ENCODE peak calls at places on chromosomes 16 and 17, in nine cellular contexts. Z, G, I, T, K, S, R, J and N are unnamed samples. For H3K4me1, the result is how much of the 10 kb centered on the place peaks cover.

GRCh38 chr17:64016974-64017373 is 3.5 kb downstream of the ICAM2 start:
- DNase-seq in I (no peak), G (no peak), J (no peak), T (no peak), K (no peak), R (no peak), Z (no peak), S (no peak), N (no peak)

GRCh38 chr17:48994548-48995331 is 2.4 kb upstream of the IGF2BP1 start:
- DNase-seq in Z (no peak), T (no peak), I (no peak), S (no peak), K (no peak), J (peak), G (no peak), R (no peak), N (no peak)

GRCh38 chr16:49148410-49148809 is 133.2 kb downstream of the CBLN1 start:
- DNase-seq in S (no peak), K (no peak), I (peak), Z (no peak), T (no peak), R (no peak), G (peak), J (no peak), N (no peak)

GRCh38 chr17:55606431-55606830 is 95.2 kb upstream of the SMIM36 start:
- DNase-seq in K (no peak), Z (no peak), G (no peak), I (no peak), T (no peak), R (no peak), S (no peak), J (no peak), N (no peak)

GRCh38 chr17:61323015-61323379 is 76.6 kb upstream of the TBX2 start:
- DNase-seq in R (no peak), G (no peak), K (no peak), J (no peak), I (no peak), S (no peak), Z (no peak), T (no peak), N (no peak)

GRCh38 chr17:57948555-57949420 is 6.4 kb downstream of the CUEDC1 start:
- DNase-seq in J (peak), T (peak), S (no peak), I (peak), Z (no peak), R (peak), G (no peak), K (peak), N (no peak)

GRCh38 chr17:51362818-51363598 is 102.7 kb downstream of the UTP18 start:
- DNase-seq in Z (no peak), J (peak), G (no peak), S (no peak), T (peak), R (no peak), K (no peak), I (no peak), N (no peak)

GRCh38 chr16:55508941-55509920 is at the start of gene LPCAT2:
- DNase-seq in I (peak), S (peak), J (peak), Z (peak), G (no peak), K (peak), T (peak), R (peak), N (peak)

GRCh38 chr17:8019665-8020064 is 17.2 kb downstream of the GUCY2D start:
- DNase-seq in K (no peak), T (peak), G (no peak), I (no peak), J (no peak), Z (no peak), S (peak), R (peak), N (no peak)

GRCh38 chr16:23784811-23785447 is 30.1 kb downstream of the CHP2 start:
- DNase-seq in S (no peak), Z (no peak), J (peak), G (no peak), I (no peak), R (no peak), K (no peak), T (peak), N (no peak)

DNA sequence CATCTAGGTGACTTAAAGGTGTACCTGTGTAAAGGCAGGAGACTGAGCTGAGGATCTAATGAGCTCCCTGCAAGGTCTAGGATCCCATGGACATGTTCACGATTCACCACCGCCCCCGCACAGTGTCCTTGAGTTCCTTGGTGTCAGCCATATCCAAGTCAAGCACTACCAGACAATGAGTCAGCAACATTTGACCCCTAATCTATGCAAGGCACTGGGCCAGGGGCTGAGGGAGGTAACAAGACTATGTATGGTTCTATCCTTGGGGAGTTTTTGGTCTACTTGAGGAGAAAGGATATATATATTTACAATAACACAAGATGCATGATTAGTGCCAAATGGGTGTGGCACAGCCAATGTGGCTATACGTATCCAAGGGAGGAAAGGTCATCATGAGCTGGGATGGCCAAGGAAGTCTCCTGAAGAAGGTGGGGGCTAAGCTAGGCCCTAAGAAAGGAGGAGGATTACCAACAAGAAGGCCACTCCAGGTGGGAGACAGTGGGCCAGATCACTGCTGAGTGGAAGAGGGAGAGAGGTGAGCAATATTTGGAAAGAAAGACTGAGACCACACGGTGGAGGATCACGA is 35.0 kb downstream of the ITGB3 start:
- DNase-seq in G (no peak), S (no peak), Z (no peak), K (peak), I (no peak), R (no peak), J (no peak), T (no peak), N (no peak)
- H3K4me1 ChIP-seq in G (under half), S (under half), Z (under half), K (under half), I (under half), R (under half), J (under half), T (under half), N (under half)

GRCh38 chr17:28646039-28646754 is 1.2 kb upstream of the BLTP2 start:
- DNase-seq in S (no peak), K (peak), G (no peak), I (no peak), R (no peak), T (no peak), Z (peak), J (no peak), N (no peak)
- H3K4me3 ChIP-seq in S (no peak), K (peak), G (peak), I (peak), R (no peak), T (no peak), Z (no peak), J (peak), N (peak)

DNA sequence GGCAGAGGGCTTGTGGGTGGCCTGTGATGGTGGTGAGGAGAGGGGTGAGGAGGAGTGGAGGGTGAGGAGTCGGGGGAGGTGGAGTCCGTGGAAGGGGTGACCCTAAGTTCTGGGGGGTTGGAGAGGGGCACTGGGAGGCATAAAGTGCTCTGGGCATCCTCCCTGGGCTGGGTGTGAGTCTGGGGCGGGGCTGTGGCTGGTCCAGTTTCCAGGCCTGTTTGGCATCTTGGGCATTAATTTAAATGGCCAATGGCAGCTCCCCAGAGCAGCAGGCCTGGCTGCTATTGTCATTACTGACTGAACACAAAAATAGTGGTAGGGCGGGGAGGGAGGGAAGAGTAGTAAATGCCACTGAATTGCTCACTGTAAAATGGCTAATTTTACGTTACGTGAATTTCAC is 7.7 kb upstream of the ARHGAP23 start:
- DNase-seq in K (no peak), S (no peak), G (no peak), Z (no peak), R (no peak), I (no peak), T (no peak), J (no peak), N (no peak)
- H3K4me1 ChIP-seq in K (under half), S (half or more), G (half or more), Z (under half), R (under half), I (under half), T (under half), J (under half), N (under half)

GRCh38 chr16:81000873-81001272 is 5.8 kb downstream of the CMC2 start:
- DNase-seq in T (no peak), G (no peak), I (no peak), Z (no peak), S (no peak), R (no peak), J (no peak), K (no peak), N (no peak)

GRCh38 chr16:81001330-81001729 is 5.4 kb downstream of the CMC2 start:
- DNase-seq in S (no peak), T (no peak), R (no peak), Z (no peak), J (no peak), G (no peak), I (no peak), K (no peak), N (no peak)

GRCh38 chr16:80997139-80997798 is 9.4 kb downstream of the CMC2 start:
- DNase-seq in J (no peak), G (peak), K (no peak), R (no peak), Z (no peak), T (no peak), S (no peak), I (no peak), N (no peak)

GRCh38 chr16:80996688-80997138 is 10.0 kb downstream of the CMC2 start:
- DNase-seq in I (no peak), S (no peak), R (no peak), J (no peak), K (no peak), Z (no peak), G (no peak), T (no peak), N (no peak)

GRCh38 chr16:80997964-80998620 is 8.6 kb downstream of the CMC2 start:
- DNase-seq in J (no peak), I (no peak), R (no peak), Z (no peak), T (no peak), K (peak), G (no peak), S (no peak), N (no peak)
- H3K4me3 ChIP-seq in J (peak), I (no peak), R (no peak), Z (peak), T (no peak), K (peak), G (peak), S (no peak), N (no peak)